ENCODE peak calls at places on chromosomes 6 and 20, in six cellular contexts. One of them, this sample, is unnamed.

GRCh38 chr6:16337280-16337975 is 99.0 kb downstream of the GMPR start:
- DNase-seq in stimulated activated CD8-positive, alpha-beta memory T cell treated with anti-CD3 and anti-CD28 coated beads, Interleukin-2, amount 100 ng/mL, for 1 hour: no peak
- DNase-seq in stomach: peak; percentile 70
- DNase-seq in NCI-H460: no peak
- DNase-seq in HS-27A: peak; percentile 75
- DNase-seq in effector CD4-positive, alpha-beta T cell: no peak
- DNase-seq in this sample: peak; percentile 89

GRCh38 chr20:18808712-18809111 is 4.9 kb upstream of the SCP2D1 start:
- DNase-seq in stomach: no peak
- DNase-seq in effector CD4-positive, alpha-beta T cell: no peak
- DNase-seq in HS-27A: no peak
- DNase-seq in stimulated activated CD8-positive, alpha-beta memory T cell treated with anti-CD3 and anti-CD28 coated beads, Interleukin-2, amount 100 ng/mL, for 1 hour: no peak
- DNase-seq in NCI-H460: no peak
- DNase-seq in this sample: no peak

GRCh38 chr6:156359912-156360311 is 417.3 kb upstream of the ARID1B start:
- DNase-seq in effector CD4-positive, alpha-beta T cell: no peak
- DNase-seq in NCI-H460: no peak
- DNase-seq in HS-27A: no peak
- DNase-seq in stomach: no peak
- DNase-seq in stimulated activated CD8-positive, alpha-beta memory T cell treated with anti-CD3 and anti-CD28 coated beads, Interleukin-2, amount 100 ng/mL, for 1 hour: no peak
- DNase-seq in this sample: no peak

GRCh38 chr20:36378686-36379085 is 72.5 kb downstream of the DLGAP4 start:
- DNase-seq in stimulated activated CD8-positive, alpha-beta memory T cell treated with anti-CD3 and anti-CD28 coated beads, Interleukin-2, amount 100 ng/mL, for 1 hour: no peak
- DNase-seq in stomach: no peak
- DNase-seq in HS-27A: no peak
- DNase-seq in effector CD4-positive, alpha-beta T cell: no peak
- DNase-seq in NCI-H460: no peak
- DNase-seq in this sample: no peak

GRCh38 chr6:23414204-23414501 is 711.9 kb upstream of the NRSN1 start:
- DNase-seq in HS-27A: peak; percentile 11
- DNase-seq in stomach: no peak
- DNase-seq in NCI-H460: peak; percentile 15
- DNase-seq in stimulated activated CD8-positive, alpha-beta memory T cell treated with anti-CD3 and anti-CD28 coated beads, Interleukin-2, amount 100 ng/mL, for 1 hour: no peak
- DNase-seq in effector CD4-positive, alpha-beta T cell: no peak
- DNase-seq in this sample: no peak

GRCh38 chr6:33082702-33083101 is 6.9 kb downstream of the HLA-DPB1 start:
- DNase-seq in stimulated activated CD8-positive, alpha-beta memory T cell treated with anti-CD3 and anti-CD28 coated beads, Interleukin-2, amount 100 ng/mL, for 1 hour: no peak
- DNase-seq in HS-27A: peak; percentile 29
- DNase-seq in effector CD4-positive, alpha-beta T cell: no peak
- DNase-seq in NCI-H460: peak; percentile 30
- DNase-seq in stomach: peak; percentile 62
- DNase-seq in this sample: no peak

GRCh38 chr6:53048431-53049195 is 16.6 kb upstream of the FBXO9 start:
- DNase-seq in HS-27A: no peak
- DNase-seq in effector CD4-positive, alpha-beta T cell: no peak
- DNase-seq in NCI-H460: no peak
- DNase-seq in stimulated activated CD8-positive, alpha-beta memory T cell treated with anti-CD3 and anti-CD28 coated beads, Interleukin-2, amount 100 ng/mL, for 1 hour: no peak
- DNase-seq in stomach: no peak
- DNase-seq in this sample: peak; percentile 84

GRCh38 chr6:37175332-37176267 is 5.6 kb downstream of the PIM1 start:
- DNase-seq in NCI-H460: no peak
- DNase-seq in stomach: no peak
- DNase-seq in HS-27A: no peak
- DNase-seq in effector CD4-positive, alpha-beta T cell: no peak
- DNase-seq in stimulated activated CD8-positive, alpha-beta memory T cell treated with anti-CD3 and anti-CD28 coated beads, Interleukin-2, amount 100 ng/mL, for 1 hour: no peak
- DNase-seq in this sample: no peak

GRCh38 chr6:32684246-32684645 is 17.8 kb upstream of the HLA-DQB1 start:
- DNase-seq in NCI-H460: no peak
- DNase-seq in stimulated activated CD8-positive, alpha-beta memory T cell treated with anti-CD3 and anti-CD28 coated beads, Interleukin-2, amount 100 ng/mL, for 1 hour: no peak
- DNase-seq in HS-27A: no peak
- DNase-seq in effector CD4-positive, alpha-beta T cell: no peak
- DNase-seq in stomach: no peak
- DNase-seq in this sample: no peak

GRCh38 chr6:15441215-15441868 is 195.5 kb downstream of the JARID2 start:
- DNase-seq in HS-27A: no peak
- DNase-seq in effector CD4-positive, alpha-beta T cell: peak; percentile 17
- DNase-seq in stomach: no peak
- DNase-seq in stimulated activated CD8-positive, alpha-beta memory T cell treated with anti-CD3 and anti-CD28 coated beads, Interleukin-2, amount 100 ng/mL, for 1 hour: no peak
- DNase-seq in NCI-H460: peak; percentile 43
- DNase-seq in this sample: peak; percentile 46

GRCh38 chr6:84773431-84774173 is 9.2 kb upstream of the TBX18 start:
- DNase-seq in NCI-H460: no peak
- DNase-seq in effector CD4-positive, alpha-beta T cell: no peak
- DNase-seq in stomach: no peak
- DNase-seq in HS-27A: no peak
- DNase-seq in stimulated activated CD8-positive, alpha-beta memory T cell treated with anti-CD3 and anti-CD28 coated beads, Interleukin-2, amount 100 ng/mL, for 1 hour: no peak
- DNase-seq in this sample: no peak

GRCh38 chr6:113540491-113540890 is 316.7 kb upstream of the MARCKS start:
- DNase-seq in NCI-H460: no peak
- DNase-seq in stimulated activated CD8-positive, alpha-beta memory T cell treated with anti-CD3 and anti-CD28 coated beads, Interleukin-2, amount 100 ng/mL, for 1 hour: no peak
- DNase-seq in effector CD4-positive, alpha-beta T cell: no peak
- DNase-seq in stomach: no peak
- DNase-seq in HS-27A: no peak
- DNase-seq in this sample: no peak

GRCh38 chr6:138007014-138007472 is 100.2 kb downstream of the PERP start:
- DNase-seq in HS-27A: peak; percentile 11
- DNase-seq in NCI-H460: peak; percentile 28
- DNase-seq in stimulated activated CD8-positive, alpha-beta memory T cell treated with anti-CD3 and anti-CD28 coated beads, Interleukin-2, amount 100 ng/mL, for 1 hour: no peak
- DNase-seq in effector CD4-positive, alpha-beta T cell: no peak
- DNase-seq in stomach: peak; percentile 40
- DNase-seq in this sample: no peak